ENCODE peak calls at places on chromosomes 16 and 17, in five cellular contexts. One of them, this sample, is unnamed.

GRCh38 chr16:3661922-3662321 is 7.4 kb downstream of the DNASE1 start:
- DNase-seq in GDM1: no peak
- DNase-seq in T-cell: no peak
- DNase-seq in RCC 7860: no peak
- DNase-seq in NCI-H226: no peak
- DNase-seq in this sample: no peak

GRCh38 chr17:56896217-56896967 is 17.5 kb downstream of the TRIM25 start:
- DNase-seq in GDM1: no peak
- DNase-seq in T-cell: no peak
- DNase-seq in RCC 7860: no peak
- DNase-seq in NCI-H226: no peak
- DNase-seq in this sample: no peak

GRCh38 chr16:63005356-63005755 is 969.1 kb upstream of the CDH8 start:
- DNase-seq in GDM1: no peak
- DNase-seq in T-cell: no peak
- DNase-seq in RCC 7860: no peak
- DNase-seq in NCI-H226: no peak
- DNase-seq in this sample: no peak

GRCh38 chr17:29042679-29043538 is at the start of gene PIPOX:
- DNase-seq in GDM1: no peak
- DNase-seq in T-cell: no peak
- DNase-seq in RCC 7860: peak
- DNase-seq in NCI-H226: peak
- DNase-seq in this sample: no peak

GRCh38 chr17:80101946-80102706 is 745 bp downstream of the GAA start:
- DNase-seq in GDM1: no peak
- DNase-seq in T-cell: no peak
- DNase-seq in RCC 7860: no peak
- DNase-seq in NCI-H226: no peak
- DNase-seq in this sample: no peak

GRCh38 chr17:29560306-29560705 is 6.5 kb downstream of the ABHD15 start:
- DNase-seq in GDM1: no peak
- DNase-seq in T-cell: no peak
- DNase-seq in RCC 7860: no peak
- DNase-seq in NCI-H226: no peak
- DNase-seq in this sample: no peak

GRCh38 chr16:77945126-77945525 is 77.2 kb upstream of the CLEC3A start:
- DNase-seq in GDM1: no peak
- DNase-seq in T-cell: no peak
- DNase-seq in RCC 7860: no peak
- DNase-seq in NCI-H226: no peak
- DNase-seq in this sample: peak

GRCh38 chr17:70006159-70006558 is 68.9 kb upstream of the KCNJ16 start:
- DNase-seq in GDM1: no peak
- DNase-seq in T-cell: no peak
- DNase-seq in RCC 7860: no peak
- DNase-seq in NCI-H226: no peak
- DNase-seq in this sample: no peak

GRCh38 chr16:56569971-56570370 is 5.1 kb downstream of the MT4 start:
- DNase-seq in GDM1: no peak
- DNase-seq in T-cell: no peak
- DNase-seq in RCC 7860: no peak
- DNase-seq in NCI-H226: no peak
- DNase-seq in this sample: no peak

GRCh38 chr16:81544261-81544660 is 99.7 kb downstream of the CMIP start:
- DNase-seq in GDM1: no peak
- DNase-seq in T-cell: no peak
- DNase-seq in RCC 7860: no peak
- DNase-seq in NCI-H226: no peak
- DNase-seq in this sample: no peak

GRCh38 chr17:65359016-65359415 is 202.4 kb downstream of the AXIN2 start:
- DNase-seq in GDM1: no peak
- DNase-seq in T-cell: no peak
- DNase-seq in RCC 7860: peak
- DNase-seq in NCI-H226: peak
- DNase-seq in this sample: peak

GRCh38 chr17:14580494-14580893 is 279.6 kb downstream of the HS3ST3B1 start:
- DNase-seq in GDM1: no peak
- DNase-seq in T-cell: no peak
- DNase-seq in RCC 7860: no peak
- DNase-seq in NCI-H226: no peak
- DNase-seq in this sample: peak

GRCh38 chr17:17472333-17472920 is 4.4 kb upstream of the MED9 start:
- DNase-seq in GDM1: no peak
- DNase-seq in T-cell: no peak
- DNase-seq in RCC 7860: no peak
- DNase-seq in NCI-H226: no peak
- DNase-seq in this sample: no peak

GRCh38 chr16:561957-562938 is 2.1 kb downstream of the PRR35 start:
- DNase-seq in GDM1: no peak
- DNase-seq in T-cell: no peak
- DNase-seq in RCC 7860: no peak
- DNase-seq in NCI-H226: no peak
- DNase-seq in this sample: no peak

GRCh38 chr16:71883849-71884638 is at the start of gene ZNF821:
- DNase-seq in GDM1: peak
- DNase-seq in T-cell: peak
- DNase-seq in RCC 7860: peak
- DNase-seq in NCI-H226: peak
- DNase-seq in this sample: no peak

GRCh38 chr17:65277576-65277975 is 140.4 kb downstream of the RGS9 start:
- DNase-seq in GDM1: no peak
- DNase-seq in T-cell: no peak
- DNase-seq in RCC 7860: no peak
- DNase-seq in NCI-H226: no peak
- DNase-seq in this sample: no peak